ENCODE peak calls at places on chromosome X, in five cellular contexts. L, B, R, H and E are unnamed samples.

GRCh38 chrX:13418126-13419091 is 98.6 kb upstream of the ATXN3L start:
- DNase-seq in B (no peak), R (no peak), L (no peak), H (no peak), E (no peak)

GRCh38 chrX:70476166-70476933 is 31.7 kb downstream of the DLG3 start:
- DNase-seq in H (no peak), R (no peak), B (no peak), L (no peak), E (no peak)

GRCh38 chrX:109390556-109390955 is 91.3 kb downstream of the GUCY2F start:
- DNase-seq in L (no peak), H (no peak), R (no peak), B (no peak), E (no peak)

GRCh38 chrX:152930516-152930915 is 32.6 kb downstream of the ZNF185 start:
- DNase-seq in R (no peak), H (no peak), B (no peak), L (no peak), E (no peak)

GRCh38 chrX:111338095-111338698 is 67.9 kb upstream of the CAPN6 start:
- DNase-seq in B (no peak), H (no peak), L (no peak), R (no peak), E (no peak)

GRCh38 chrX:17488036-17488435 is 113.0 kb downstream of the NHS start:
- DNase-seq in B (no peak), L (no peak), R (no peak), H (no peak), E (no peak)

GRCh38 chrX:149713279-149714050 is 1.6 kb downstream of the MAGEA11 start:
- DNase-seq in L (no peak), B (no peak), R (no peak), H (no peak), E (no peak)

GRCh38 chrX:138710311-138710791 is 1.2 kb downstream of the FGF13 start:
- DNase-seq in L (peak), H (no peak), R (no peak), B (no peak), E (peak)

GRCh38 chrX:65587616-65588526 is 53.3 kb upstream of the LAS1L start:
- DNase-seq in H (no peak), R (no peak), L (no peak), B (no peak), E (no peak)

GRCh38 chrX:110678591-110678990 is 117.0 kb downstream of the CHRDL1 start:
- DNase-seq in R (no peak), L (no peak), B (no peak), H (no peak), E (no peak)

GRCh38 chrX:40471965-40472648 is 108.7 kb upstream of the ATP6AP2 start:
- DNase-seq in B (peak), H (peak), R (peak), L (peak), E (peak)

GRCh38 chrX:115940888-115941332 is 229.6 kb upstream of the AGTR2 start:
- DNase-seq in R (peak), B (peak), H (peak), L (peak), E (peak)

GRCh38 chrX:36334508-36335015 is 415.0 kb downstream of the CFAP47 start:
- DNase-seq in R (no peak), B (no peak), H (no peak), L (no peak), E (no peak)

GRCh38 chrX:68697465-68698125 is 50.1 kb downstream of the STARD8 start:
- DNase-seq in H (no peak), R (no peak), B (no peak), L (no peak), E (no peak)

DNA sequence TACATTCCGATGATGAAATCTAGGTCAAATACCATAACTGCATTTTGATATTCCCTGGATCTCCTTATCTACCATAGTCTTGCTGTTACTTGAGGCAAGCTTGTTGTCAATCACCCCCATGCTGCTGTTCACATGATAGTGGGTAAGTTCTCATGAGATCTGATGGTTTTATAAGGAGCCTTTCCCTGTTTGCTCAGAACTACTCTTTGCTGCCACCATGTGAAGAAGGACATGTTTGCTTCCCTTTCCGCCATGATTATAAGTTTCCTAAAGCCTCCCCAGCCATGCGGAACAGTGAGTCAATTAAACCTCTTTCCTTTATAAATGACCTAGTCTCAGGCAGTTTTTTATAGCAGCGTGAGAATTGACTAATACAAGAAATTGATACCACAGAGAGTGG is 432.0 kb downstream of the GLUD2 start:
- DNase-seq in L (no peak), H (no peak), R (no peak), B (no peak), E (no peak)
- TF ChIP-seq SUZ12 in L (no peak), H (no peak), R (no peak), B (no peak), E (no peak)

GRCh38 chrX:72079607-72080006 is 52.1 kb downstream of the RTL5 start:
- DNase-seq in R (no peak), L (no peak), H (no peak), B (no peak), E (no peak)

GRCh38 chrX:72080150-72080549 is 51.6 kb downstream of the RTL5 start:
- DNase-seq in B (no peak), L (no peak), H (no peak), R (no peak), E (no peak)

GRCh38 chrX:72083291-72083690 is 48.4 kb downstream of the RTL5 start:
- DNase-seq in B (no peak), H (no peak), L (no peak), R (no peak), E (no peak)

GRCh38 chrX:72080800-72081199 is 50.9 kb downstream of the RTL5 start:
- DNase-seq in R (no peak), B (no peak), L (no peak), H (no peak), E (no peak)

GRCh38 chrX:72081605-72082320 is 50.0 kb downstream of the RTL5 start:
- DNase-seq in H (no peak), L (no peak), B (no peak), R (no peak), E (no peak)
- TF ChIP-seq SUZ12 in H (no peak), L (no peak), B (no peak), R (no peak), E (no peak)

DNA sequence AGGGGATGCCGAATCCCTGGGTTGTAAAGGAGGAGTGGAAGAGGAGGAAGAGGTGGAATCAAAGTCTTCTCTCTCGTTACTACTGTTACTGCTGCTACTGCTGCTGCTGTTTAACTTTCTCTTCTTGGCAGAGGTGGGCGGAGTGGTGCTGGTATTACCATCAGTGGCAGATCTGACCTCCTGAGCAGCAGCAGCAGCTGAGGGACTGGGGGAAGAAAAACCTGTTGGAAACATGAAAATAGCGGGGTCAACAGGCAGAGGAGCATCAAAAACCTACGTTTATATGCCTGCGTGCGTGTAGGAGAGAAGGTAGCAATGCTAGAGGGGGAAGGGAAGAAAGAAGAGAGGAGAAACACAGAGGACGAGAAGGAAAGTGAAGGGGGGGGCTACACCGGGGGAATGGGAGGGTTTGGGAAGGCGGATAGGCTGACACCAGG is 339 bp downstream of the CUL4B start:
- DNase-seq in H (peak), R (no peak), B (no peak), L (no peak), E (no peak)
- TF ChIP-seq SUZ12 in H (no peak), R (no peak), B (no peak), L (no peak), E (no peak)

GRCh38 chrX:19924285-19924684 is 36.9 kb upstream of the SH3KBP1 start:
- DNase-seq in B (no peak), L (no peak), H (no peak), R (no peak), E (no peak)
- TF ChIP-seq SUZ12 in B (no peak), L (no peak), H (no peak), R (no peak), E (no peak)